ENCODE peak calls at places on chromosomes 4 and X, in four cellular contexts. Q, V, S and A are unnamed samples.

GRCh38 chrX:72268601-72269365 is 8.3 kb downstream of the RPS4X start:
- DNase-seq in Q (peak), V (no peak), S (no peak), A (no peak)

GRCh38 chr4:71595576-71596108 is 188.2 kb downstream of the GC start:
- DNase-seq in S (no peak), Q (no peak), V (no peak), A (no peak)

GRCh38 chrX:57951666-57952319 is 41.5 kb upstream of the ZXDA start:
- DNase-seq in Q (no peak), S (no peak), V (no peak), A (no peak)

GRCh38 chr4:176268963-176269362 is at the start of gene ASB5:
- DNase-seq in Q (no peak), S (no peak), V (no peak), A (no peak)

GRCh38 chrX:8879750-8880149 is 78.6 kb upstream of the FAM9A start:
- DNase-seq in Q (peak), S (no peak), V (no peak), A (no peak)

GRCh38 chr4:46993075-46994006 is at the start of gene GABRA4:
- DNase-seq in V (no peak), Q (no peak), S (no peak), A (no peak)

GRCh38 chr4:69832326-69833030 is 27.5 kb downstream of the SULT1E1 start:
- DNase-seq in Q (no peak), V (no peak), S (no peak), A (no peak)

GRCh38 chr4:127930175-127930574 is 34.8 kb downstream of the MFSD8 start:
- DNase-seq in S (no peak), V (no peak), Q (no peak), A (no peak)

GRCh38 chr4:4791299-4791798 is 68.1 kb upstream of the MSX1 start:
- DNase-seq in V (no peak), S (no peak), Q (no peak), A (no peak)

GRCh38 chr4:62023633-62024032 is 823.5 kb downstream of the ADGRL3 start:
- DNase-seq in V (no peak), S (no peak), Q (no peak), A (no peak)

GRCh38 chr4:44118971-44119680 is 329.5 kb downstream of the KCTD8 start:
- DNase-seq in S (no peak), V (no peak), Q (peak), A (no peak)

GRCh38 chrX:22081475-22082092 is 49.5 kb downstream of the PHEX start:
- DNase-seq in Q (peak), V (no peak), S (no peak), A (peak)

GRCh38 chrX:46617906-46618305 is 44.3 kb downstream of the CHST7 start:
- DNase-seq in Q (no peak), V (no peak), S (no peak), A (no peak)

GRCh38 chr4:151583188-151583587 is 174.2 kb downstream of the FHIP1A start:
- DNase-seq in V (no peak), S (no peak), Q (no peak), A (no peak)

GRCh38 chr4:182447938-182448280 is 204.7 kb downstream of the TENM3 start:
- DNase-seq in Q (no peak), S (no peak), V (no peak), A (no peak)

GRCh38 chrX:81120270-81120935 is 81.3 kb downstream of the HMGN5 start:
- DNase-seq in S (no peak), V (no peak), Q (no peak), A (no peak)

GRCh38 chr4:99587803-99588202 is 13.2 kb downstream of the MTTP start:
- DNase-seq in V (no peak), Q (no peak), S (no peak), A (no peak)

GRCh38 chrX:119941336-119941735 is 2.2 kb downstream of the NKAP start:
- DNase-seq in Q (no peak), V (no peak), S (no peak), A (no peak)

DNA sequence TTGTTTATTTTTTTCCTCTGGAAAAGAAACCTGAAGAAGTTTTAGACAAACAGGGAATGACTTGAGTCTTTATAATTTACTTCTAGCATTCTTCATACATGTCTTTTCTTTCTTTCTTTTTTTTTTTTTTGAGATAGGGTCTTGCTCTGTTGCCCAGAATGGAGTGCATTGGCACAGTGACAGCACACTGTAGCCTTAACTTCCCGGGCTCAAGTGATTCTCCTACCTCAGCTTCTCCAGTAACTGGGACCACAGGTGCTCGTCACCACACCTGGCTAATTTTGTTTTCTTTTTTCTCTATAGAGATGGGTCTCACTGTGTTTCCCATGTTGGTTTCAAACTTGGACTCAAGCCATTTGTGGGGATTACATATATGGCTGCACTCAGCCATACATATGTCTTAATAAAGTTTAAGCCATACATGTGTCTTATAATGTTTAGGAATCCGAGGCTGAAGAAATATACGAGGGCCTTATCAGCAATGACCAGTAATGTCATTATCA is 71.8 kb downstream of the RAPGEF2 start:
- DNase-seq in V (no peak), S (no peak), Q (no peak), A (no peak)
- TF ChIP-seq CTCF in V (no peak), S (no peak), Q (no peak), A (no peak)

GRCh38 chr4:185738038-185738552 is 73.9 kb downstream of the SORBS2 start:
- DNase-seq in S (no peak), V (no peak), Q (peak), A (no peak)
- TF ChIP-seq CTCF in S (no peak), V (no peak), Q (no peak), A (no peak)

GRCh38 chr4:82588871-82589270 is 27.1 kb upstream of the TMEM150C start:
- DNase-seq in S (no peak), V (no peak), Q (no peak), A (no peak)
- TF ChIP-seq CTCF in S (no peak), V (no peak), Q (no peak), A (no peak)

DNA sequence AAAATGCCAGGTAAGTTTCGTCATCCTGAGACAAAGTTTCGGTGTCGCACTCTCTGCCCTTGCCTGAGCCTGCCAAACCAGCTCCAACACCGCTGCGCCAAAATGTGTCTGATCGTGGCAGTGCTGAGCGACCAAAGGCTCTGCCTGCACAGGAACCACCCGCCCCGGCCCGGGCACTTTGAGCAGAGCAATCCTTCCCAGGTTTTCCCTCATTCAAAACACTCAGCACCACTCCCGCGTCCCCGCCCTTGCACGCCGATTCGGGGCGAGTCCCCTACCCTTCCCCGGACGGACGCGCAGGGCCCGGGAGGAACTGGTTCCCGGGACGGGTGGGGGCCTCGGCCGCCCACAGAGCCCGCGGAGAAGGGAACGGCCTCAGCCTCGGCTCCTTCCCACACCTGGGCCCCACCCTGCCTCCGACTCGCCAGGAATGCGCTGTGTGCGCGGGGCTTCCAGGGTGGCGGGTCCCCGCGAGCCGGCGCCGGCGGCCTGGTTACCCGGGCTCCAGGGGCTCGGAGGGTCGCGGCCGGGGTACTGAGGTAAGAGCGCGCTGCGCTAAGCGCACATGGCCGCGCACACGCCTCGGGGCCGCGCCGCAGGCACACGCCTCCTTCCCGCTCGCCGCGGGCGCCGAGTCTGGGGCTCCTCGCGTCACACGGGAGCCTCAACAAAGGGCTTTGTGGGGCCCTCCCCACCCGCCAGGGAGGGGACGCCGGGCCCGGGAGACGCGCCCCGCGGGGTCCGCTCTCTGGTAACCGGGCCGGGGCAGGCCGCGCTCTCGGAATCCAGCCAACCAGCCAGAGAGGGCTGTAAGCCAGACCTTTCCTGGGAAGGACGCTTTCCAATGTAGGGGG is at the start of gene C4orf36:
- DNase-seq in Q (peak), V (peak), S (peak), A (no peak)
- TF ChIP-seq CTCF in Q (peak), V (no peak), S (no peak), A (no peak)